ENCODE peak calls at places on chromosome 7, in six cellular contexts. Y is D721Med; H is NCI-H226; I is effector CD4-positive, alpha-beta T cell; Q is AG20443; B is stimulated activated CD4-positive, alpha-beta T cell treated with anti-CD3 and anti-CD28 coated beads, Interleukin-4, amount 100 ng/mL, for 1 hour. A is an unnamed sample.
A peak's percentile ranks its signal among the peaks of the same experiment; 100 is the strongest.

GRCh38 chr7:106344861-106345260 is 60.1 kb upstream of the NAMPT start:
- DNase-seq in Y (no peak), H (no peak), I (no peak), Q (no peak), B (no peak), A (no peak)

GRCh38 chr7:20786779-20787651 is at the start of gene SP8:
- DNase-seq in Y (peak; percentile 53), H (no peak), I (no peak), Q (peak; percentile 45), B (peak; percentile 21), A (peak; percentile 89)

GRCh38 chr7:121924273-121925184 is 51.6 kb downstream of the PTPRZ1 start:
- DNase-seq in Y (no peak), H (no peak), I (no peak), Q (no peak), B (no peak), A (no peak)

GRCh38 chr7:142338633-142339501 is 81.0 kb upstream of the PRSS58 start:
- DNase-seq in Y (no peak), H (no peak), I (peak; percentile 10), Q (peak; percentile 37), B (peak; percentile 35), A (peak; percentile 42)

GRCh38 chr7:55570218-55570873 is 2.0 kb downstream of the VOPP1 start:
- DNase-seq in Y (no peak), H (no peak), I (no peak), Q (no peak), B (no peak), A (no peak)

GRCh38 chr7:15561840-15562239 is at the start of gene AGMO:
- DNase-seq in Y (no peak), H (no peak), I (no peak), Q (no peak), B (no peak), A (no peak)

GRCh38 chr7:81944103-81944502 is 174.3 kb upstream of the HGF start:
- DNase-seq in Y (no peak), H (no peak), I (no peak), Q (no peak), B (no peak), A (no peak)

GRCh38 chr7:126541416-126541815 is 711.3 kb downstream of the GRM8 start:
- DNase-seq in Y (no peak), H (peak; percentile 19), I (no peak), Q (no peak), B (no peak), A (no peak)

GRCh38 chr7:83469491-83469890 is 179.4 kb downstream of the SEMA3E start:
- DNase-seq in Y (no peak), H (no peak), I (no peak), Q (no peak), B (no peak), A (no peak)

GRCh38 chr7:42359946-42360345 is 122.9 kb upstream of the GLI3 start:
- DNase-seq in Y (no peak), H (peak; percentile 16), I (no peak), Q (no peak), B (no peak), A (no peak)

GRCh38 chr7:141737118-141737835 is 881 bp upstream of the SSBP1 start:
- DNase-seq in Y (no peak), H (no peak), I (no peak), Q (no peak), B (no peak), A (peak; percentile 70)

GRCh38 chr7:12210179-12211053 is 678 bp upstream of the TMEM106B start:
- DNase-seq in Y (no peak), H (no peak), I (no peak), Q (peak; percentile 7), B (no peak), A (peak; percentile 18)

GRCh38 chr7:22635349-22635748 is 91.7 kb upstream of the IL6 start:
- DNase-seq in Y (no peak), H (no peak), I (no peak), Q (no peak), B (no peak), A (no peak)

GRCh38 chr7:73974101-73974947 is 53.6 kb upstream of the ELN start:
- DNase-seq in Y (no peak), H (no peak), I (no peak), Q (no peak), B (no peak), A (no peak)

GRCh38 chr7:90655566-90655965 is 59.4 kb downstream of the CDK14 start:
- DNase-seq in Y (no peak), H (peak; percentile 77), I (no peak), Q (peak; percentile 32), B (no peak), A (no peak)

GRCh38 chr7:93160410-93160809 is 12.2 kb upstream of the SAMD9L start:
- DNase-seq in Y (no peak), H (peak; percentile 68), I (no peak), Q (no peak), B (no peak), A (no peak)

GRCh38 chr7:25358831-25359350 is 130.6 kb upstream of the NPVF start:
- DNase-seq in Y (no peak), H (no peak), I (no peak), Q (no peak), B (no peak), A (no peak)

GRCh38 chr7:116707289-116707688 is 35.3 kb downstream of the MET start:
- DNase-seq in Y (no peak), H (no peak), I (no peak), Q (no peak), B (no peak), A (no peak)

GRCh38 chr7:31071316-31071715 is 19.2 kb downstream of the ADCYAP1R1 start:
- DNase-seq in Y (no peak), H (no peak), I (no peak), Q (no peak), B (no peak), A (no peak)

GRCh38 chr7:87345962-87346371 is 503 bp downstream of the CROT start:
- DNase-seq in Y (no peak), H (no peak), I (no peak), Q (peak; percentile 9), B (no peak), A (no peak)

GRCh38 chr7:41820117-41820671 is 117.3 kb upstream of the INHBA start:
- DNase-seq in Y (no peak), H (no peak), I (no peak), Q (no peak), B (no peak), A (no peak)

GRCh38 chr7:32941996-32942782 is 15.1 kb upstream of the FKBP9 start:
- DNase-seq in Y (no peak), H (peak; percentile 67), I (peak; percentile 38), Q (peak; percentile 83), B (peak; percentile 61), A (peak; percentile 81)

GRCh38 chr7:128420773-128421172 is 11.0 kb upstream of the IMPDH1 start:
- DNase-seq in Y (no peak), H (no peak), I (no peak), Q (no peak), B (no peak), A (no peak)

GRCh38 chr7:66413379-66414114 is 208.4 kb downstream of the TPST1 start:
- DNase-seq in Y (no peak), H (no peak), I (peak; percentile 74), Q (peak; percentile 95), B (peak; percentile 80), A (peak; percentile 23)

GRCh38 chr7:41637051-41637450 is 65.8 kb downstream of the INHBA start:
- DNase-seq in Y (no peak), H (peak; percentile 36), I (no peak), Q (no peak), B (no peak), A (no peak)

GRCh38 chr7:6385909-6386560 is 61.7 kb downstream of the DAGLB start:
- DNase-seq in Y (no peak), H (no peak), I (no peak), Q (no peak), B (no peak), A (no peak)

GRCh38 chr7:110051386-110051785 is 1039.5 kb upstream of the LRRN3 start:
- DNase-seq in Y (no peak), H (no peak), I (no peak), Q (no peak), B (no peak), A (no peak)

GRCh38 chr7:88254721-88255120 is 34.9 kb upstream of the SRI start:
- DNase-seq in Y (no peak), H (peak; percentile 96), I (no peak), Q (no peak), B (no peak), A (no peak)

GRCh38 chr7:93092757-93093370 is 24.9 kb downstream of the SAMD9 start:
- DNase-seq in Y (no peak), H (no peak), I (no peak), Q (peak; percentile 37), B (no peak), A (no peak)

GRCh38 chr7:116955801-116956514 is 2.7 kb downstream of the ST7 start:
- DNase-seq in Y (no peak), H (no peak), I (no peak), Q (no peak), B (no peak), A (no peak)

GRCh38 chr7:16594061-16594460 is 51.5 kb downstream of the ANKMY2 start:
- DNase-seq in Y (no peak), H (peak; percentile 46), I (no peak), Q (no peak), B (no peak), A (no peak)

GRCh38 chr7:92749327-92749730 is 87.0 kb downstream of the CDK6 start:
- DNase-seq in Y (no peak), H (no peak), I (no peak), Q (no peak), B (no peak), A (no peak)

GRCh38 chr7:138568655-138569054 is 108.6 kb downstream of the TRIM24 start:
- DNase-seq in Y (no peak), H (no peak), I (no peak), Q (no peak), B (no peak), A (no peak)

GRCh38 chr7:84913731-84914130 is 273.1 kb downstream of the SEMA3D start:
- DNase-seq in Y (no peak), H (no peak), I (no peak), Q (peak; percentile 35), B (no peak), A (no peak)

GRCh38 chr7:95113590-95113989 is 206.2 kb downstream of the PPP1R9A start:
- DNase-seq in Y (no peak), H (no peak), I (no peak), Q (no peak), B (no peak), A (no peak)

GRCh38 chr7:2980406-2981102 is 63.1 kb downstream of the CARD11 start:
- DNase-seq in Y (no peak), H (no peak), I (no peak), Q (no peak), B (peak; percentile 8), A (no peak)

GRCh38 chr7:136234040-136234439 is 256.9 kb upstream of the MTPN start:
- DNase-seq in Y (no peak), H (no peak), I (no peak), Q (no peak), B (no peak), A (no peak)